ENCODE peak calls at places on chromosome 9, in five cellular contexts. One of them, this sample, is unnamed.

GRCh38 chr9:133684461-133685361 is 48.5 kb downstream of the DBH start:
- DNase-seq in fibroblast of pulmonary artery: no peak
- DNase-seq in aorta: peak; percentile 38
- DNase-seq in stimulated activated CD4-positive, alpha-beta T cell treated with anti-CD3 and anti-CD28 coated beads, Interleukin-12 subunit alpha, Interleukin-12 subunit beta, amount 100 ng/mL, for 48 hours: no peak
- DNase-seq in right cardiac atrium: peak; percentile 84
- DNase-seq in this sample: peak; percentile 70

GRCh38 chr9:127102788-127103187 is 19.6 kb downstream of the ANGPTL2 start:
- DNase-seq in right cardiac atrium: no peak
- DNase-seq in aorta: no peak
- DNase-seq in fibroblast of pulmonary artery: no peak
- DNase-seq in stimulated activated CD4-positive, alpha-beta T cell treated with anti-CD3 and anti-CD28 coated beads, Interleukin-12 subunit alpha, Interleukin-12 subunit beta, amount 100 ng/mL, for 48 hours: no peak
- DNase-seq in this sample: peak; percentile 13

GRCh38 chr9:98074119-98074990 is 17.8 kb downstream of the NANS start:
- DNase-seq in right cardiac atrium: peak; percentile 74
- DNase-seq in fibroblast of pulmonary artery: peak; percentile 71
- DNase-seq in stimulated activated CD4-positive, alpha-beta T cell treated with anti-CD3 and anti-CD28 coated beads, Interleukin-12 subunit alpha, Interleukin-12 subunit beta, amount 100 ng/mL, for 48 hours: peak; percentile 68
- DNase-seq in aorta: peak; percentile 67
- DNase-seq in this sample: peak; percentile 84

GRCh38 chr9:114574438-114574837 is 13.1 kb upstream of the ATP6V1G1 start:
- DNase-seq in aorta: no peak
- DNase-seq in fibroblast of pulmonary artery: no peak
- DNase-seq in right cardiac atrium: no peak
- DNase-seq in stimulated activated CD4-positive, alpha-beta T cell treated with anti-CD3 and anti-CD28 coated beads, Interleukin-12 subunit alpha, Interleukin-12 subunit beta, amount 100 ng/mL, for 48 hours: no peak
- DNase-seq in this sample: no peak

GRCh38 chr9:111926421-111926875 is 29.8 kb downstream of the UGCG start:
- DNase-seq in stimulated activated CD4-positive, alpha-beta T cell treated with anti-CD3 and anti-CD28 coated beads, Interleukin-12 subunit alpha, Interleukin-12 subunit beta, amount 100 ng/mL, for 48 hours: no peak
- DNase-seq in aorta: peak; percentile 73
- DNase-seq in fibroblast of pulmonary artery: peak; percentile 88
- DNase-seq in right cardiac atrium: peak; percentile 60
- DNase-seq in this sample: no peak

GRCh38 chr9:76901801-76902200 is 4.1 kb downstream of the PRUNE2 start:
- DNase-seq in stimulated activated CD4-positive, alpha-beta T cell treated with anti-CD3 and anti-CD28 coated beads, Interleukin-12 subunit alpha, Interleukin-12 subunit beta, amount 100 ng/mL, for 48 hours: no peak
- DNase-seq in right cardiac atrium: no peak
- DNase-seq in aorta: no peak
- DNase-seq in fibroblast of pulmonary artery: no peak
- DNase-seq in this sample: no peak

GRCh38 chr9:21017092-21017491 is 14.3 kb downstream of the HACD4 start:
- DNase-seq in right cardiac atrium: no peak
- DNase-seq in aorta: no peak
- DNase-seq in stimulated activated CD4-positive, alpha-beta T cell treated with anti-CD3 and anti-CD28 coated beads, Interleukin-12 subunit alpha, Interleukin-12 subunit beta, amount 100 ng/mL, for 48 hours: no peak
- DNase-seq in fibroblast of pulmonary artery: peak; percentile 63
- DNase-seq in this sample: no peak

GRCh38 chr9:135898634-135899407 is 8.5 kb downstream of the CAMSAP1 start:
- DNase-seq in aorta: no peak
- DNase-seq in stimulated activated CD4-positive, alpha-beta T cell treated with anti-CD3 and anti-CD28 coated beads, Interleukin-12 subunit alpha, Interleukin-12 subunit beta, amount 100 ng/mL, for 48 hours: no peak
- DNase-seq in fibroblast of pulmonary artery: peak; percentile 49
- DNase-seq in right cardiac atrium: no peak
- DNase-seq in this sample: no peak

GRCh38 chr9:99835581-99835980 is 13.9 kb downstream of the NR4A3 start:
- DNase-seq in fibroblast of pulmonary artery: no peak
- DNase-seq in right cardiac atrium: no peak
- DNase-seq in stimulated activated CD4-positive, alpha-beta T cell treated with anti-CD3 and anti-CD28 coated beads, Interleukin-12 subunit alpha, Interleukin-12 subunit beta, amount 100 ng/mL, for 48 hours: no peak
- DNase-seq in aorta: no peak
- DNase-seq in this sample: no peak

GRCh38 chr9:71285191-71285656 is 163.8 kb upstream of the TRPM3 start:
- DNase-seq in stimulated activated CD4-positive, alpha-beta T cell treated with anti-CD3 and anti-CD28 coated beads, Interleukin-12 subunit alpha, Interleukin-12 subunit beta, amount 100 ng/mL, for 48 hours: peak; percentile 48
- DNase-seq in right cardiac atrium: no peak
- DNase-seq in aorta: no peak
- DNase-seq in fibroblast of pulmonary artery: peak; percentile 74
- DNase-seq in this sample: no peak

GRCh38 chr9:4670591-4670990 is 4.3 kb upstream of the SPATA6L start:
- DNase-seq in stimulated activated CD4-positive, alpha-beta T cell treated with anti-CD3 and anti-CD28 coated beads, Interleukin-12 subunit alpha, Interleukin-12 subunit beta, amount 100 ng/mL, for 48 hours: no peak
- DNase-seq in aorta: no peak
- DNase-seq in fibroblast of pulmonary artery: no peak
- DNase-seq in right cardiac atrium: no peak
- DNase-seq in this sample: no peak

GRCh38 chr9:75979362-75979761 is 88.9 kb downstream of the PCSK5 start:
- DNase-seq in fibroblast of pulmonary artery: peak; percentile 31
- DNase-seq in right cardiac atrium: no peak
- DNase-seq in stimulated activated CD4-positive, alpha-beta T cell treated with anti-CD3 and anti-CD28 coated beads, Interleukin-12 subunit alpha, Interleukin-12 subunit beta, amount 100 ng/mL, for 48 hours: no peak
- DNase-seq in aorta: no peak
- DNase-seq in this sample: no peak

GRCh38 chr9:116437411-116438370 is 249.4 kb upstream of the TRIM32 start:
- DNase-seq in fibroblast of pulmonary artery: no peak
- DNase-seq in aorta: no peak
- DNase-seq in stimulated activated CD4-positive, alpha-beta T cell treated with anti-CD3 and anti-CD28 coated beads, Interleukin-12 subunit alpha, Interleukin-12 subunit beta, amount 100 ng/mL, for 48 hours: no peak
- DNase-seq in right cardiac atrium: no peak
- DNase-seq in this sample: no peak

GRCh38 chr9:123364241-123364824 is 8.3 kb downstream of the CRB2 start:
- DNase-seq in fibroblast of pulmonary artery: peak; percentile 78
- DNase-seq in stimulated activated CD4-positive, alpha-beta T cell treated with anti-CD3 and anti-CD28 coated beads, Interleukin-12 subunit alpha, Interleukin-12 subunit beta, amount 100 ng/mL, for 48 hours: no peak
- DNase-seq in right cardiac atrium: peak; percentile 70
- DNase-seq in aorta: no peak
- DNase-seq in this sample: no peak

GRCh38 chr9:12882430-12882829 is 107.6 kb downstream of the LURAP1L start:
- DNase-seq in fibroblast of pulmonary artery: peak; percentile 63
- DNase-seq in stimulated activated CD4-positive, alpha-beta T cell treated with anti-CD3 and anti-CD28 coated beads, Interleukin-12 subunit alpha, Interleukin-12 subunit beta, amount 100 ng/mL, for 48 hours: no peak
- DNase-seq in right cardiac atrium: no peak
- DNase-seq in aorta: no peak
- DNase-seq in this sample: no peak

GRCh38 chr9:93303258-93303771 is 119.4 kb downstream of the WNK2 start:
- DNase-seq in right cardiac atrium: peak; percentile 36
- DNase-seq in fibroblast of pulmonary artery: no peak
- DNase-seq in aorta: peak; percentile 17
- DNase-seq in stimulated activated CD4-positive, alpha-beta T cell treated with anti-CD3 and anti-CD28 coated beads, Interleukin-12 subunit alpha, Interleukin-12 subunit beta, amount 100 ng/mL, for 48 hours: no peak
- DNase-seq in this sample: peak; percentile 62

GRCh38 chr9:4027616-4028015 is 272.3 kb downstream of the GLIS3 start:
- DNase-seq in aorta: no peak
- DNase-seq in right cardiac atrium: no peak
- DNase-seq in fibroblast of pulmonary artery: no peak
- DNase-seq in stimulated activated CD4-positive, alpha-beta T cell treated with anti-CD3 and anti-CD28 coated beads, Interleukin-12 subunit alpha, Interleukin-12 subunit beta, amount 100 ng/mL, for 48 hours: no peak
- DNase-seq in this sample: no peak

GRCh38 chr9:106717686-106718085 is 145.3 kb upstream of the ZNF462 start:
- DNase-seq in fibroblast of pulmonary artery: peak; percentile 87
- DNase-seq in right cardiac atrium: no peak
- DNase-seq in aorta: no peak
- DNase-seq in stimulated activated CD4-positive, alpha-beta T cell treated with anti-CD3 and anti-CD28 coated beads, Interleukin-12 subunit alpha, Interleukin-12 subunit beta, amount 100 ng/mL, for 48 hours: no peak
- DNase-seq in this sample: no peak

GRCh38 chr9:131478421-131478868 is 24.3 kb upstream of the POMT1 start:
- DNase-seq in fibroblast of pulmonary artery: peak; percentile 43
- DNase-seq in stimulated activated CD4-positive, alpha-beta T cell treated with anti-CD3 and anti-CD28 coated beads, Interleukin-12 subunit alpha, Interleukin-12 subunit beta, amount 100 ng/mL, for 48 hours: peak; percentile 37
- DNase-seq in aorta: no peak
- DNase-seq in right cardiac atrium: no peak
- DNase-seq in this sample: no peak

GRCh38 chr9:70195456-70195855 is 63.3 kb upstream of the SMC5 start:
- DNase-seq in fibroblast of pulmonary artery: peak; percentile 4
- DNase-seq in right cardiac atrium: no peak
- DNase-seq in aorta: no peak
- DNase-seq in stimulated activated CD4-positive, alpha-beta T cell treated with anti-CD3 and anti-CD28 coated beads, Interleukin-12 subunit alpha, Interleukin-12 subunit beta, amount 100 ng/mL, for 48 hours: no peak
- DNase-seq in this sample: no peak

GRCh38 chr9:87656485-87656884 is 69.4 kb upstream of the CTSL start:
- DNase-seq in right cardiac atrium: no peak
- DNase-seq in stimulated activated CD4-positive, alpha-beta T cell treated with anti-CD3 and anti-CD28 coated beads, Interleukin-12 subunit alpha, Interleukin-12 subunit beta, amount 100 ng/mL, for 48 hours: no peak
- DNase-seq in fibroblast of pulmonary artery: peak; percentile 64
- DNase-seq in aorta: no peak
- DNase-seq in this sample: no peak

GRCh38 chr9:134434896-134435506 is 108.7 kb downstream of the RXRA start:
- DNase-seq in aorta: peak; percentile 98
- DNase-seq in fibroblast of pulmonary artery: peak; percentile 98
- DNase-seq in right cardiac atrium: peak; percentile 98
- DNase-seq in stimulated activated CD4-positive, alpha-beta T cell treated with anti-CD3 and anti-CD28 coated beads, Interleukin-12 subunit alpha, Interleukin-12 subunit beta, amount 100 ng/mL, for 48 hours: no peak
- DNase-seq in this sample: peak; percentile 98

GRCh38 chr9:35396560-35397215 is 93.2 kb upstream of the RUSC2 start:
- DNase-seq in stimulated activated CD4-positive, alpha-beta T cell treated with anti-CD3 and anti-CD28 coated beads, Interleukin-12 subunit alpha, Interleukin-12 subunit beta, amount 100 ng/mL, for 48 hours: no peak
- DNase-seq in aorta: no peak
- DNase-seq in fibroblast of pulmonary artery: no peak
- DNase-seq in right cardiac atrium: no peak
- DNase-seq in this sample: no peak

GRCh38 chr9:14399736-14400657 is 86.1 kb upstream of the NFIB start:
- DNase-seq in fibroblast of pulmonary artery: peak; percentile 37
- DNase-seq in aorta: no peak
- DNase-seq in stimulated activated CD4-positive, alpha-beta T cell treated with anti-CD3 and anti-CD28 coated beads, Interleukin-12 subunit alpha, Interleukin-12 subunit beta, amount 100 ng/mL, for 48 hours: no peak
- DNase-seq in right cardiac atrium: no peak
- DNase-seq in this sample: no peak

GRCh38 chr9:113620377-113621161 is 157.0 kb downstream of the RGS3 start:
- DNase-seq in aorta: peak; percentile 89
- DNase-seq in fibroblast of pulmonary artery: peak; percentile 94
- DNase-seq in stimulated activated CD4-positive, alpha-beta T cell treated with anti-CD3 and anti-CD28 coated beads, Interleukin-12 subunit alpha, Interleukin-12 subunit beta, amount 100 ng/mL, for 48 hours: no peak
- DNase-seq in right cardiac atrium: peak; percentile 77
- DNase-seq in this sample: peak; percentile 92

GRCh38 chr9:15570769-15571168 is 17.9 kb downstream of the CCDC171 start:
- DNase-seq in aorta: no peak
- DNase-seq in stimulated activated CD4-positive, alpha-beta T cell treated with anti-CD3 and anti-CD28 coated beads, Interleukin-12 subunit alpha, Interleukin-12 subunit beta, amount 100 ng/mL, for 48 hours: no peak
- DNase-seq in fibroblast of pulmonary artery: no peak
- DNase-seq in right cardiac atrium: no peak
- DNase-seq in this sample: no peak

GRCh38 chr9:80881350-80881749 is 808.0 kb downstream of the TLE1 start:
- DNase-seq in aorta: no peak
- DNase-seq in right cardiac atrium: no peak
- DNase-seq in stimulated activated CD4-positive, alpha-beta T cell treated with anti-CD3 and anti-CD28 coated beads, Interleukin-12 subunit alpha, Interleukin-12 subunit beta, amount 100 ng/mL, for 48 hours: no peak
- DNase-seq in fibroblast of pulmonary artery: no peak
- DNase-seq in this sample: no peak

GRCh38 chr9:22457448-22457847 is 10.8 kb downstream of the DMRTA1 start:
- DNase-seq in stimulated activated CD4-positive, alpha-beta T cell treated with anti-CD3 and anti-CD28 coated beads, Interleukin-12 subunit alpha, Interleukin-12 subunit beta, amount 100 ng/mL, for 48 hours: no peak
- DNase-seq in fibroblast of pulmonary artery: no peak
- DNase-seq in aorta: no peak
- DNase-seq in right cardiac atrium: no peak
- DNase-seq in this sample: no peak

GRCh38 chr9:124216474-124217176 is 41.1 kb upstream of the NEK6 start:
- DNase-seq in aorta: peak; percentile 63
- DNase-seq in right cardiac atrium: peak; percentile 69
- DNase-seq in stimulated activated CD4-positive, alpha-beta T cell treated with anti-CD3 and anti-CD28 coated beads, Interleukin-12 subunit alpha, Interleukin-12 subunit beta, amount 100 ng/mL, for 48 hours: peak; percentile 38
- DNase-seq in fibroblast of pulmonary artery: no peak
- DNase-seq in this sample: peak; percentile 80

GRCh38 chr9:16336833-16337232 is 533.6 kb downstream of the BNC2 start:
- DNase-seq in right cardiac atrium: no peak
- DNase-seq in aorta: no peak
- DNase-seq in stimulated activated CD4-positive, alpha-beta T cell treated with anti-CD3 and anti-CD28 coated beads, Interleukin-12 subunit alpha, Interleukin-12 subunit beta, amount 100 ng/mL, for 48 hours: no peak
- DNase-seq in fibroblast of pulmonary artery: no peak
- DNase-seq in this sample: no peak

GRCh38 chr9:129242971-129243561 is 65.0 kb upstream of the IER5L start:
- DNase-seq in fibroblast of pulmonary artery: peak; percentile 33
- DNase-seq in right cardiac atrium: peak; percentile 81
- DNase-seq in stimulated activated CD4-positive, alpha-beta T cell treated with anti-CD3 and anti-CD28 coated beads, Interleukin-12 subunit alpha, Interleukin-12 subunit beta, amount 100 ng/mL, for 48 hours: no peak
- DNase-seq in aorta: peak; percentile 60
- DNase-seq in this sample: peak; percentile 86

GRCh38 chr9:125593581-125593980 is 113.4 kb downstream of the MAPKAP1 start:
- DNase-seq in fibroblast of pulmonary artery: peak; percentile 4
- DNase-seq in stimulated activated CD4-positive, alpha-beta T cell treated with anti-CD3 and anti-CD28 coated beads, Interleukin-12 subunit alpha, Interleukin-12 subunit beta, amount 100 ng/mL, for 48 hours: no peak
- DNase-seq in right cardiac atrium: no peak
- DNase-seq in aorta: no peak
- DNase-seq in this sample: no peak

GRCh38 chr9:109442716-109443115 is 55.4 kb downstream of the PTPN3 start:
- DNase-seq in aorta: no peak
- DNase-seq in stimulated activated CD4-positive, alpha-beta T cell treated with anti-CD3 and anti-CD28 coated beads, Interleukin-12 subunit alpha, Interleukin-12 subunit beta, amount 100 ng/mL, for 48 hours: no peak
- DNase-seq in right cardiac atrium: no peak
- DNase-seq in fibroblast of pulmonary artery: no peak
- DNase-seq in this sample: no peak

GRCh38 chr9:6986416-6986815 is 228.6 kb downstream of the KDM4C start:
- DNase-seq in right cardiac atrium: no peak
- DNase-seq in fibroblast of pulmonary artery: no peak
- DNase-seq in stimulated activated CD4-positive, alpha-beta T cell treated with anti-CD3 and anti-CD28 coated beads, Interleukin-12 subunit alpha, Interleukin-12 subunit beta, amount 100 ng/mL, for 48 hours: no peak
- DNase-seq in aorta: no peak
- DNase-seq in this sample: no peak

GRCh38 chr9:4238522-4238921 is 61.3 kb downstream of the GLIS3 start:
- DNase-seq in fibroblast of pulmonary artery: peak; percentile 37
- DNase-seq in stimulated activated CD4-positive, alpha-beta T cell treated with anti-CD3 and anti-CD28 coated beads, Interleukin-12 subunit alpha, Interleukin-12 subunit beta, amount 100 ng/mL, for 48 hours: no peak
- DNase-seq in right cardiac atrium: no peak
- DNase-seq in aorta: no peak
- DNase-seq in this sample: no peak